ENCODE peak calls at places on chromosome 7, in five cellular contexts. F, V, I, C and N are unnamed samples.

GRCh38 chr7:110309941-110310340 is 781.0 kb upstream of the LRRN3 start:
- DNase-seq in F (no peak), V (no peak), I (no peak), C (no peak), N (no peak)

GRCh38 chr7:92717982-92718716 is 118.2 kb downstream of the CDK6 start:
- DNase-seq in F (peak), V (no peak), I (peak), C (peak), N (peak)

GRCh38 chr7:34320926-34321609 is 336.9 kb upstream of the NPSR1 start:
- DNase-seq in F (peak), V (peak), I (peak), C (peak), N (peak)

GRCh38 chr7:27997188-27997707 is 183.3 kb downstream of the JAZF1 start:
- DNase-seq in F (no peak), V (no peak), I (no peak), C (no peak), N (no peak)

GRCh38 chr7:27112960-27113949 is 10.8 kb upstream of the HOXA2 start:
- DNase-seq in F (no peak), V (no peak), I (peak), C (no peak), N (peak)

GRCh38 chr7:16851829-16852228 is 30.0 kb downstream of the AGR3 start:
- DNase-seq in F (no peak), V (no peak), I (peak), C (no peak), N (no peak)

GRCh38 chr7:115010436-115010810 is 88.5 kb downstream of the MDFIC start:
- DNase-seq in F (no peak), V (no peak), I (no peak), C (no peak), N (no peak)

GRCh38 chr7:2018786-2019692 is 213.7 kb downstream of the MAD1L1 start:
- DNase-seq in F (peak), V (no peak), I (peak), C (no peak), N (peak)